ENCODE peak calls at places on chromosomes 11 and 22, in seven cellular contexts. J is cerebellar cortex, H is aorta, P is NCI-H1694, G is HT-29, A is Right ventricle myocardium inferior, Y is trophoblast cell. W is an unnamed sample.
A peak's percentile ranks its signal among the peaks of the same experiment; 100 is the strongest.

GRCh38 chr11:10327254-10327653 is 22.4 kb downstream of the ADM start:
- DNase-seq in P (no peak), Y (no peak), H (no peak), G (no peak), A (no peak), J (no peak), W (no peak)

GRCh38 chr11:1301220-1302000 is 8.0 kb downstream of the TOLLIP start:
- DNase-seq in P (no peak), Y (no peak), G (no peak), J (no peak), H (no peak), A (no peak), W (no peak)

GRCh38 chr11:96736591-96736990 is 346.8 kb downstream of the JRKL start:
- DNase-seq in G (no peak), H (no peak), Y (no peak), A (no peak), P (no peak), J (no peak), W (no peak)

GRCh38 chr11:2270322-2271076 is at the start of gene ASCL2:
- DNase-seq in G (no peak), J (no peak), A (peak; percentile 68), P (no peak), Y (peak; percentile 89), H (no peak), W (no peak)

GRCh38 chr11:63099555-63099954 is 44.5 kb downstream of the SLC22A24 start:
- DNase-seq in Y (no peak), P (no peak), A (no peak), H (no peak), G (no peak), J (no peak), W (no peak)

GRCh38 chr11:101129203-101129943 is at the start of gene PGR:
- DNase-seq in G (no peak), J (no peak), H (peak; percentile 86), A (peak; percentile 72), P (no peak), Y (peak; percentile 20), W (no peak)

GRCh38 chr22:45503816-45504702 is 1.4 kb downstream of the FBLN1 start:
- DNase-seq in H (peak; percentile 69), J (peak; percentile 13), P (no peak), Y (no peak), A (no peak), G (no peak), W (no peak)

GRCh38 chr11:128852327-128853023 is 14.6 kb downstream of the KCNJ1 start:
- DNase-seq in Y (no peak), J (no peak), H (no peak), A (no peak), P (no peak), G (no peak), W (no peak)

GRCh38 chr11:12430912-12431311 is 53.5 kb downstream of the PARVA start:
- DNase-seq in A (no peak), Y (peak; percentile 65), G (peak; percentile 91), J (no peak), P (no peak), H (peak; percentile 83), W (peak; percentile 22)

GRCh38 chr11:112989198-112989597 is 28.0 kb downstream of the NCAM1 start:
- DNase-seq in H (no peak), J (no peak), G (no peak), A (no peak), P (no peak), Y (no peak), W (no peak)

GRCh38 chr11:15896544-15896943 is 459.8 kb downstream of the SOX6 start:
- DNase-seq in H (no peak), G (no peak), Y (no peak), J (no peak), P (no peak), A (no peak), W (no peak)

GRCh38 chr11:29306527-29306926 is 710.3 kb downstream of the KCNA4 start:
- DNase-seq in P (no peak), H (no peak), G (no peak), Y (no peak), J (no peak), A (no peak), W (peak; percentile 11)

GRCh38 chr22:19678949-19679348 is 35.4 kb upstream of the SEPTIN5 start:
- DNase-seq in G (no peak), P (no peak), H (no peak), A (no peak), J (no peak), Y (no peak), W (no peak)

GRCh38 chr11:73229321-73230275 is 11.5 kb downstream of the P2RY2 start:
- DNase-seq in Y (no peak), P (no peak), H (peak; percentile 71), G (no peak), J (no peak), A (no peak), W (no peak)

GRCh38 chr11:77412814-77413213 is 61.1 kb downstream of the PAK1 start:
- DNase-seq in H (no peak), A (no peak), J (no peak), P (no peak), Y (no peak), G (no peak), W (no peak)

GRCh38 chr11:79708319-79708928 is 267.6 kb upstream of the TENM4 start:
- DNase-seq in A (no peak), G (peak; percentile 76), P (no peak), Y (no peak), H (no peak), J (peak; percentile 21), W (peak; percentile 50)

GRCh38 chr11:61963016-61963281 is 4.5 kb downstream of the FTH1 start:
- DNase-seq in P (no peak), J (peak; percentile 39), H (peak; percentile 75), A (no peak), Y (peak; percentile 86), G (peak; percentile 72), W (peak; percentile 65)

GRCh38 chr11:69443968-69444364 is 37.5 kb upstream of the LINC01488 start:
- DNase-seq in A (no peak), H (peak; percentile 76), G (no peak), J (no peak), Y (no peak), P (no peak), W (no peak)

GRCh38 chr11:102798012-102798746 is at the start of gene MMP1:
- DNase-seq in G (no peak), A (no peak), J (no peak), H (no peak), P (no peak), Y (no peak), W (no peak)

GRCh38 chr11:96869207-96869606 is 479.4 kb downstream of the JRKL start:
- DNase-seq in J (no peak), G (no peak), P (no peak), A (no peak), H (no peak), Y (no peak), W (no peak)

GRCh38 chr11:9852465-9852864 is 188.6 kb downstream of the SWAP70 start:
- DNase-seq in Y (no peak), J (no peak), P (no peak), H (no peak), G (no peak), A (no peak), W (no peak)

GRCh38 chr11:45931739-45932138 is 9.3 kb downstream of the LARGE2 start:
- DNase-seq in J (no peak), H (peak; percentile 50), A (no peak), G (no peak), P (no peak), Y (no peak), W (no peak)

GRCh38 chr11:111851636-111852035 is 19.7 kb downstream of the ALG9 start:
- DNase-seq in A (no peak), Y (no peak), J (peak; percentile 65), P (no peak), H (no peak), G (peak; percentile 51), W (no peak)

GRCh38 chr11:71452354-71453020 is 516 bp upstream of the NADSYN1 start:
- DNase-seq in A (peak; percentile 73), P (no peak), Y (no peak), J (peak; percentile 70), H (peak; percentile 79), G (peak; percentile 79), W (no peak)

GRCh38 chr11:46200537-46201281 is 76.8 kb upstream of the CREB3L1 start:
- DNase-seq in J (no peak), Y (no peak), A (no peak), P (no peak), G (no peak), H (no peak), W (no peak)

GRCh38 chr11:47186076-47186936 is at the start of gene PACSIN3:
- DNase-seq in Y (peak; percentile 42), G (no peak), H (peak; percentile 84), P (no peak), A (peak; percentile 81), J (no peak), W (peak; percentile 72)